ENCODE peak calls at places on chromosomes 2 and 18, in ten cellular contexts. One of them, this sample, is unnamed.
A peak's percentile ranks its signal among the peaks of the same experiment; 100 is the strongest.

GRCh38 chr2:119243621-119244020 is 20.0 kb downstream of the STEAP3 start:
- DNase-seq in Panc1: no peak
- DNase-seq in cardiac muscle cell: no peak
- DNase-seq in tibial artery: no peak
- DNase-seq in K562: no peak
- DNase-seq in CD8-positive, alpha-beta memory T cell: no peak
- DNase-seq in OCI-LY7: no peak
- DNase-seq in lung: no peak
- DNase-seq in Karpas-422: no peak
- DNase-seq in naive thymus-derived CD4-positive, alpha-beta T cell: no peak
- DNase-seq in this sample: no peak

GRCh38 chr2:46460241-46460921 is 19.0 kb upstream of the TMEM247 start:
- DNase-seq in tibial artery: no peak
- DNase-seq in lung: no peak
- DNase-seq in CD8-positive, alpha-beta memory T cell: no peak
- DNase-seq in Panc1: no peak
- DNase-seq in naive thymus-derived CD4-positive, alpha-beta T cell: no peak
- DNase-seq in K562: no peak
- DNase-seq in OCI-LY7: no peak
- DNase-seq in Karpas-422: no peak
- DNase-seq in cardiac muscle cell: peak; percentile 83
- DNase-seq in this sample: no peak

GRCh38 chr2:197278804-197279763 is 31.5 kb downstream of the ANKRD44 start:
- DNase-seq in OCI-LY7: no peak
- DNase-seq in K562: no peak
- DNase-seq in tibial artery: no peak
- DNase-seq in lung: no peak
- DNase-seq in Karpas-422: no peak
- DNase-seq in cardiac muscle cell: no peak
- DNase-seq in naive thymus-derived CD4-positive, alpha-beta T cell: no peak
- DNase-seq in Panc1: no peak
- DNase-seq in CD8-positive, alpha-beta memory T cell: no peak
- DNase-seq in this sample: no peak

GRCh38 chr2:221016551-221016950 is 555.6 kb downstream of the EPHA4 start:
- DNase-seq in K562: no peak
- DNase-seq in tibial artery: no peak
- DNase-seq in Panc1: no peak
- DNase-seq in naive thymus-derived CD4-positive, alpha-beta T cell: no peak
- DNase-seq in CD8-positive, alpha-beta memory T cell: no peak
- DNase-seq in OCI-LY7: no peak
- DNase-seq in Karpas-422: no peak
- DNase-seq in cardiac muscle cell: no peak
- DNase-seq in lung: no peak
- DNase-seq in this sample: no peak

GRCh38 chr2:64913357-64913869 is 75.8 kb upstream of the SLC1A4 start:
- DNase-seq in lung: no peak
- DNase-seq in cardiac muscle cell: no peak
- DNase-seq in K562: peak; percentile 37
- DNase-seq in tibial artery: no peak
- DNase-seq in OCI-LY7: peak; percentile 81
- DNase-seq in CD8-positive, alpha-beta memory T cell: no peak
- DNase-seq in Panc1: no peak
- DNase-seq in naive thymus-derived CD4-positive, alpha-beta T cell: peak; percentile 30
- DNase-seq in Karpas-422: peak; percentile 88
- DNase-seq in this sample: peak; percentile 44

GRCh38 chr2:88003074-88003755 is 13.1 kb downstream of the RNU2-63P start:
- DNase-seq in Panc1: no peak
- DNase-seq in lung: no peak
- DNase-seq in OCI-LY7: no peak
- DNase-seq in K562: no peak
- DNase-seq in CD8-positive, alpha-beta memory T cell: no peak
- DNase-seq in tibial artery: no peak
- DNase-seq in naive thymus-derived CD4-positive, alpha-beta T cell: no peak
- DNase-seq in Karpas-422: no peak
- DNase-seq in cardiac muscle cell: peak; percentile 39
- DNase-seq in this sample: no peak

GRCh38 chr2:85536479-85536878 is 2.5 kb upstream of the MAT2A start:
- DNase-seq in naive thymus-derived CD4-positive, alpha-beta T cell: no peak
- DNase-seq in CD8-positive, alpha-beta memory T cell: no peak
- DNase-seq in K562: no peak
- DNase-seq in lung: no peak
- DNase-seq in OCI-LY7: no peak
- DNase-seq in Karpas-422: no peak
- DNase-seq in tibial artery: no peak
- DNase-seq in Panc1: no peak
- DNase-seq in cardiac muscle cell: peak; percentile 72
- DNase-seq in this sample: no peak

GRCh38 chr2:225612636-225613035 is 213.1 kb downstream of the NYAP2 start:
- DNase-seq in Panc1: no peak
- DNase-seq in cardiac muscle cell: no peak
- DNase-seq in lung: no peak
- DNase-seq in K562: no peak
- DNase-seq in CD8-positive, alpha-beta memory T cell: no peak
- DNase-seq in OCI-LY7: peak; percentile 0
- DNase-seq in naive thymus-derived CD4-positive, alpha-beta T cell: no peak
- DNase-seq in Karpas-422: no peak
- DNase-seq in tibial artery: no peak
- DNase-seq in this sample: no peak

GRCh38 chr2:196479350-196479749 is 160.2 kb upstream of the CCDC150 start:
- DNase-seq in tibial artery: no peak
- DNase-seq in Panc1: no peak
- DNase-seq in K562: no peak
- DNase-seq in CD8-positive, alpha-beta memory T cell: no peak
- DNase-seq in naive thymus-derived CD4-positive, alpha-beta T cell: no peak
- DNase-seq in cardiac muscle cell: peak; percentile 74
- DNase-seq in lung: no peak
- DNase-seq in Karpas-422: no peak
- DNase-seq in OCI-LY7: no peak
- DNase-seq in this sample: no peak

GRCh38 chr2:172107690-172108586 is 5.2 kb upstream of the DLX2 start:
- DNase-seq in Karpas-422: no peak
- DNase-seq in Panc1: no peak
- DNase-seq in lung: no peak
- DNase-seq in tibial artery: no peak
- DNase-seq in cardiac muscle cell: no peak
- DNase-seq in K562: no peak
- DNase-seq in CD8-positive, alpha-beta memory T cell: no peak
- DNase-seq in naive thymus-derived CD4-positive, alpha-beta T cell: no peak
- DNase-seq in OCI-LY7: no peak
- DNase-seq in this sample: no peak

GRCh38 chr2:13056259-13056843 is 339.6 kb downstream of the TRIB2 start:
- DNase-seq in OCI-LY7: peak; percentile 14
- DNase-seq in cardiac muscle cell: peak; percentile 26
- DNase-seq in tibial artery: no peak
- DNase-seq in naive thymus-derived CD4-positive, alpha-beta T cell: no peak
- DNase-seq in Panc1: no peak
- DNase-seq in Karpas-422: peak; percentile 70
- DNase-seq in K562: no peak
- DNase-seq in lung: no peak
- DNase-seq in CD8-positive, alpha-beta memory T cell: no peak
- DNase-seq in this sample: no peak

GRCh38 chr2:200787351-200788128 is 24.2 kb upstream of the BZW1 start:
- DNase-seq in tibial artery: no peak
- DNase-seq in Panc1: peak; percentile 82
- DNase-seq in CD8-positive, alpha-beta memory T cell: no peak
- DNase-seq in Karpas-422: no peak
- DNase-seq in naive thymus-derived CD4-positive, alpha-beta T cell: no peak
- DNase-seq in cardiac muscle cell: peak; percentile 92
- DNase-seq in K562: no peak
- DNase-seq in lung: no peak
- DNase-seq in OCI-LY7: no peak
- DNase-seq in this sample: no peak

GRCh38 chr2:226873051-226873620 is 37.3 kb downstream of the RHBDD1 start:
- DNase-seq in CD8-positive, alpha-beta memory T cell: no peak
- DNase-seq in K562: no peak
- DNase-seq in cardiac muscle cell: peak; percentile 20
- DNase-seq in tibial artery: no peak
- DNase-seq in naive thymus-derived CD4-positive, alpha-beta T cell: no peak
- DNase-seq in Karpas-422: no peak
- DNase-seq in OCI-LY7: no peak
- DNase-seq in Panc1: no peak
- DNase-seq in lung: no peak
- DNase-seq in this sample: no peak

GRCh38 chr18:13576598-13576997 is 149.8 kb downstream of the FAM210A start:
- DNase-seq in tibial artery: no peak
- DNase-seq in Karpas-422: no peak
- DNase-seq in OCI-LY7: no peak
- DNase-seq in cardiac muscle cell: no peak
- DNase-seq in Panc1: no peak
- DNase-seq in CD8-positive, alpha-beta memory T cell: no peak
- DNase-seq in naive thymus-derived CD4-positive, alpha-beta T cell: no peak
- DNase-seq in lung: no peak
- DNase-seq in K562: no peak
- DNase-seq in this sample: no peak

GRCh38 chr2:60073201-60073600 is 480.3 kb downstream of the BCL11A start:
- DNase-seq in tibial artery: no peak
- DNase-seq in OCI-LY7: no peak
- DNase-seq in Panc1: no peak
- DNase-seq in Karpas-422: no peak
- DNase-seq in CD8-positive, alpha-beta memory T cell: no peak
- DNase-seq in lung: no peak
- DNase-seq in cardiac muscle cell: no peak
- DNase-seq in K562: no peak
- DNase-seq in naive thymus-derived CD4-positive, alpha-beta T cell: no peak
- DNase-seq in this sample: no peak

GRCh38 chr2:127514076-127514475 is 12.2 kb downstream of the IWS1 start:
- DNase-seq in naive thymus-derived CD4-positive, alpha-beta T cell: no peak
- DNase-seq in Panc1: no peak
- DNase-seq in CD8-positive, alpha-beta memory T cell: no peak
- DNase-seq in lung: no peak
- DNase-seq in tibial artery: no peak
- DNase-seq in K562: no peak
- DNase-seq in OCI-LY7: no peak
- DNase-seq in Karpas-422: no peak
- DNase-seq in cardiac muscle cell: no peak
- DNase-seq in this sample: no peak
- H3K4me1 ChIP-seq in naive thymus-derived CD4-positive, alpha-beta T cell: peaks cover 29% of the 10 kb centered on the region
- H3K4me1 ChIP-seq in Panc1: peaks cover 24% of the 10 kb centered on the region
- H3K4me1 ChIP-seq in CD8-positive, alpha-beta memory T cell: peaks cover 25% of the 10 kb centered on the region
- H3K4me1 ChIP-seq in lung: peaks cover 14% of the 10 kb centered on the region
- H3K4me1 ChIP-seq in tibial artery: peaks cover 6% of the 10 kb centered on the region
- H3K4me1 ChIP-seq in K562: peaks cover 6% of the 10 kb centered on the region
- H3K4me1 ChIP-seq in OCI-LY7: no peaks in the 10 kb centered on the region
- H3K4me1 ChIP-seq in Karpas-422: peaks cover 27% of the 10 kb centered on the region
- H3K4me1 ChIP-seq in cardiac muscle cell: peaks cover 7% of the 10 kb centered on the region
- H3K4me1 ChIP-seq in this sample: no peaks in the 10 kb centered on the region

GRCh38 chr2:11767779-11768178 is 21.3 kb downstream of the LPIN1 start:
- DNase-seq in naive thymus-derived CD4-positive, alpha-beta T cell: no peak
- DNase-seq in K562: no peak
- DNase-seq in Panc1: no peak
- DNase-seq in OCI-LY7: no peak
- DNase-seq in cardiac muscle cell: no peak
- DNase-seq in Karpas-422: no peak
- DNase-seq in tibial artery: no peak
- DNase-seq in lung: no peak
- DNase-seq in CD8-positive, alpha-beta memory T cell: no peak
- DNase-seq in this sample: no peak
- H3K36me3 ChIP-seq in naive thymus-derived CD4-positive, alpha-beta T cell: peaks cover 22% of the 10 kb centered on the region
- H3K36me3 ChIP-seq in K562: peaks cover 82% of the 10 kb centered on the region
- H3K36me3 ChIP-seq in Panc1: peaks cover 8% of the 10 kb centered on the region
- H3K36me3 ChIP-seq in OCI-LY7: peaks cover 82% of the 10 kb centered on the region
- H3K36me3 ChIP-seq in cardiac muscle cell: peaks cover 49% of the 10 kb centered on the region
- H3K36me3 ChIP-seq in Karpas-422: no peaks in the 10 kb centered on the region
- H3K36me3 ChIP-seq in tibial artery: peaks cover 65% of the 10 kb centered on the region
- H3K36me3 ChIP-seq in lung: peaks cover 20% of the 10 kb centered on the region
- H3K36me3 ChIP-seq in CD8-positive, alpha-beta memory T cell: peaks cover 37% of the 10 kb centered on the region
- H3K36me3 ChIP-seq in this sample: peaks cover 8% of the 10 kb centered on the region

GRCh38 chr2:83613178-83613577 is 845.9 kb downstream of the SUCLG1 start:
- DNase-seq in naive thymus-derived CD4-positive, alpha-beta T cell: no peak
- DNase-seq in K562: no peak
- DNase-seq in tibial artery: no peak
- DNase-seq in Karpas-422: no peak
- DNase-seq in CD8-positive, alpha-beta memory T cell: no peak
- DNase-seq in cardiac muscle cell: no peak
- DNase-seq in OCI-LY7: no peak
- DNase-seq in Panc1: no peak
- DNase-seq in lung: no peak
- DNase-seq in this sample: no peak

GRCh38 chr2:83615491-83615890 is 843.6 kb downstream of the SUCLG1 start:
- DNase-seq in lung: no peak
- DNase-seq in Karpas-422: no peak
- DNase-seq in K562: no peak
- DNase-seq in OCI-LY7: no peak
- DNase-seq in naive thymus-derived CD4-positive, alpha-beta T cell: no peak
- DNase-seq in tibial artery: no peak
- DNase-seq in cardiac muscle cell: no peak
- DNase-seq in Panc1: no peak
- DNase-seq in CD8-positive, alpha-beta memory T cell: no peak
- DNase-seq in this sample: no peak
- H3K4me1 ChIP-seq in lung: no peaks in the 10 kb centered on the region
- H3K4me1 ChIP-seq in Karpas-422: no peaks in the 10 kb centered on the region
- H3K4me1 ChIP-seq in K562: no peaks in the 10 kb centered on the region
- H3K4me1 ChIP-seq in OCI-LY7: no peaks in the 10 kb centered on the region
- H3K4me1 ChIP-seq in naive thymus-derived CD4-positive, alpha-beta T cell: no peaks in the 10 kb centered on the region
- H3K4me1 ChIP-seq in tibial artery: no peaks in the 10 kb centered on the region
- H3K4me1 ChIP-seq in cardiac muscle cell: no peaks in the 10 kb centered on the region
- H3K4me1 ChIP-seq in Panc1: no peaks in the 10 kb centered on the region
- H3K4me1 ChIP-seq in CD8-positive, alpha-beta memory T cell: no peaks in the 10 kb centered on the region
- H3K4me1 ChIP-seq in this sample: no peaks in the 10 kb centered on the region

GRCh38 chr2:239089884-239090283 is 242.0 kb downstream of the TWIST2 start:
- DNase-seq in K562: no peak
- DNase-seq in cardiac muscle cell: no peak
- DNase-seq in lung: no peak
- DNase-seq in CD8-positive, alpha-beta memory T cell: no peak
- DNase-seq in Karpas-422: no peak
- DNase-seq in Panc1: no peak
- DNase-seq in naive thymus-derived CD4-positive, alpha-beta T cell: no peak
- DNase-seq in tibial artery: no peak
- DNase-seq in OCI-LY7: no peak
- DNase-seq in this sample: no peak
- H3K36me3 ChIP-seq in K562: no peaks in the 10 kb centered on the region
- H3K36me3 ChIP-seq in cardiac muscle cell: no peaks in the 10 kb centered on the region
- H3K36me3 ChIP-seq in lung: no peaks in the 10 kb centered on the region
- H3K36me3 ChIP-seq in CD8-positive, alpha-beta memory T cell: peaks cover 4% of the 10 kb centered on the region
- H3K36me3 ChIP-seq in Karpas-422: no peaks in the 10 kb centered on the region
- H3K36me3 ChIP-seq in Panc1: no peaks in the 10 kb centered on the region
- H3K36me3 ChIP-seq in naive thymus-derived CD4-positive, alpha-beta T cell: no peaks in the 10 kb centered on the region
- H3K36me3 ChIP-seq in tibial artery: peaks cover 36% of the 10 kb centered on the region
- H3K36me3 ChIP-seq in OCI-LY7: no peaks in the 10 kb centered on the region
- H3K36me3 ChIP-seq in this sample: no peaks in the 10 kb centered on the region

This sample was measured in colonic mucosa.